ENCODE peak calls at places on chromosomes 12 and 14, in eight cellular contexts. Y is tibial nerve, E is HepG2, Z is suprapubic skin, B is esophagus muscularis mucosa, T is A549, U is SK-N-SH, L is upper lobe of left lung. Q is an unnamed sample.

GRCh38 chr14:101001311-101002069 is 98.0 kb upstream of the RTL1 start:
- DNase-seq in B (no peak), U (no peak), T (no peak), E (no peak), L (no peak), Z (peak; percentile 36), Y (no peak), Q (no peak)

GRCh38 chr12:86914716-86915115 is 658.5 kb upstream of the MGAT4C start:
- DNase-seq in E (peak; percentile 1), T (peak; percentile 4), L (no peak), B (no peak), U (peak; percentile 36), Y (no peak), Z (no peak), Q (no peak)

GRCh38 chr14:41607966-41608663 is 1.4 kb downstream of the LRFN5 start:
- DNase-seq in L (no peak), T (no peak), U (no peak), Y (no peak), B (no peak), Z (no peak), E (no peak), Q (no peak)

GRCh38 chr12:104304261-104305004 is 894 bp downstream of the EID3 start:
- DNase-seq in Y (no peak), L (no peak), B (no peak), T (no peak), E (no peak), U (no peak), Z (no peak), Q (no peak)

GRCh38 chr14:100780246-100780645 is 45.7 kb upstream of the MEG3 start:
- DNase-seq in B (no peak), L (no peak), T (no peak), Z (no peak), U (no peak), Y (no peak), E (no peak), Q (peak; percentile 5)

GRCh38 chr14:68444449-68445168 is 348.3 kb downstream of the ZFP36L1 start:
- DNase-seq in L (no peak), U (no peak), E (peak; percentile 20), Z (no peak), Y (no peak), B (no peak), T (no peak), Q (no peak)

GRCh38 chr12:70252832-70253231 is 9.6 kb downstream of the CNOT2 start:
- DNase-seq in E (no peak), B (no peak), U (no peak), L (no peak), Y (no peak), Z (no peak), T (no peak), Q (no peak)

GRCh38 chr14:58072288-58073071 is 79.5 kb downstream of the ARMH4 start:
- DNase-seq in T (peak; percentile 63), Y (peak; percentile 45), E (peak; percentile 56), U (peak; percentile 46), Z (no peak), L (no peak), B (no peak), Q (peak; percentile 52)

GRCh38 chr12:16863742-16864141 is 257.8 kb upstream of the LMO3 start:
- DNase-seq in L (no peak), Y (no peak), E (no peak), Z (no peak), T (no peak), U (no peak), B (no peak), Q (no peak)

GRCh38 chr12:56628671-56629458 is 1.3 kb downstream of the BAZ2A start:
- DNase-seq in Y (peak; percentile 81), E (peak; percentile 31), U (peak; percentile 72), Z (peak; percentile 82), L (peak; percentile 79), B (no peak), T (peak; percentile 51), Q (peak; percentile 68)

GRCh38 chr14:69398818-69399210 is 322 bp downstream of the SLC39A9 start:
- DNase-seq in B (no peak), T (no peak), E (no peak), Z (no peak), U (no peak), L (no peak), Y (peak; percentile 6), Q (no peak)

GRCh38 chr14:73764406-73764805 is 50.2 kb upstream of the PNMA1 start:
- DNase-seq in Y (no peak), U (no peak), L (no peak), E (no peak), B (no peak), Z (no peak), T (no peak), Q (peak; percentile 75)

GRCh38 chr12:58502236-58502635 is 418.1 kb downstream of the LRIG3 start:
- DNase-seq in E (no peak), L (no peak), U (no peak), B (no peak), T (no peak), Y (no peak), Z (no peak), Q (no peak)

GRCh38 chr12:95509300-95509699 is 35.3 kb downstream of the METAP2 start:
- DNase-seq in B (no peak), Z (no peak), Y (no peak), U (no peak), T (no peak), E (no peak), L (no peak), Q (no peak)

GRCh38 chr14:91897121-91897701 is 29.9 kb upstream of the TC2N start:
- DNase-seq in L (peak; percentile 87), Y (peak; percentile 50), Z (no peak), B (no peak), T (no peak), U (no peak), E (no peak), Q (no peak)

GRCh38 chr14:24250354-24250753 is 7.9 kb upstream of the TINF2 start:
- DNase-seq in B (no peak), E (no peak), U (no peak), Z (no peak), Y (no peak), L (no peak), T (no peak), Q (no peak)

GRCh38 chr12:4278582-4278939 is 5.0 kb downstream of the CCND2 start:
- DNase-seq in Z (no peak), U (no peak), Y (peak; percentile 68), L (peak; percentile 93), B (peak; percentile 92), T (no peak), E (no peak), Q (no peak)

GRCh38 chr14:92568621-92569479 is 55.3 kb downstream of the RIN3 start:
- DNase-seq in T (no peak), L (no peak), E (no peak), B (no peak), Z (no peak), Y (no peak), U (peak; percentile 32), Q (no peak)

GRCh38 chr12:22627351-22627750 is 2.4 kb downstream of the ETNK1 start:
- DNase-seq in Z (no peak), L (no peak), Y (no peak), T (no peak), E (no peak), U (no peak), B (no peak), Q (no peak)
- TF ChIP-seq EP300 in Z (no peak), L (no peak), Y (no peak), T (no peak), E (no peak), U (no peak), B (no peak), Q (no peak)

GRCh38 chr12:27781680-27782079 is 1.6 kb upstream of the MANSC4 start:
- DNase-seq in B (no peak), E (no peak), Y (no peak), Z (no peak), T (no peak), U (no peak), L (no peak), Q (no peak)

GRCh38 chr12:27790179-27790578 is 10.1 kb upstream of the MANSC4 start:
- DNase-seq in Y (no peak), Z (no peak), B (no peak), L (no peak), E (no peak), U (no peak), T (no peak), Q (no peak)

GRCh38 chr12:27787559-27787958 is 7.5 kb upstream of the MANSC4 start:
- DNase-seq in T (no peak), L (no peak), Y (no peak), E (no peak), U (no peak), Z (no peak), B (no peak), Q (no peak)

GRCh38 chr12:27782481-27782880 is 2.4 kb upstream of the MANSC4 start:
- DNase-seq in L (no peak), T (no peak), B (no peak), E (no peak), Z (no peak), U (no peak), Y (no peak), Q (no peak)

DNA sequence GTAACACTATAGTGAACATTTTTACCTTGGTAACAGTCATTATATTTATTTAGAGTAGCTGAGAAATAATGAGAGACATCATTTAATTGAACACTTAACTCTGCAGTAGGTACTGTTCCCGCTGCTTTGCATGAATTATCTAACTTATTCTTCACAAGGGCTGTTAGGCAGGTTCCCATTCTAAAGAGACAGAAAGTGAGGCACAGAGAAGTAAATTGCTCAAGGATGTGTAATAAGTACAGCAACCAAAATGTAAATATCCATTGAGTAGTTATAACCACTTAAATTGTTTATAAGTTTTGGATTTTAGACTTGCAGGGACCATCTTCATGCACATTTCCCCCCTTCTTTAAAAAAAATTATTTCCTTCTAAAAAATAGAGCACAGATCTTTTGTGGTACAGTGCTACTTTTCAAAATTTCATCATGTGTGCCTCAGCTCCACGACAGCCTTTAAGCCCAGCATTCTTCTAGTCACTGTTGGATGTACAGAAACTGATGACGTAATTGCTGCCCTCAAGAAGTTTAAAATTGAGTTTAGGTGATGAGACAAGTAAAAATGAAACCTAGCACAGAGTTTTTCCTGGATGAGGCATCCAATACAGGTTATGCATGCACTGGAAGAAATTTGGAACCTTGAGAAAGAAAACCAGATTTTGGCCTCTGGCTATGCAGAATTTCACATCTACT is 6.0 kb upstream of the MANSC4 start:
- DNase-seq in T (no peak), L (no peak), U (no peak), E (no peak), Z (no peak), Y (no peak), B (no peak), Q (no peak)
- TF ChIP-seq EP300 in T (no peak), L (no peak), U (no peak), E (no peak), Z (no peak), Y (no peak), B (no peak), Q (no peak)

GRCh38 chr14:99590746-99591555 is 13.1 kb downstream of the CCDC85C start:
- DNase-seq in B (no peak), E (no peak), T (no peak), Y (no peak), Z (no peak), L (no peak), U (peak; percentile 88), Q (no peak)
- TF ChIP-seq EP300 in B (no peak), E (no peak), T (no peak), Y (no peak), Z (no peak), L (no peak), U (no peak), Q (no peak)

GRCh38 chr12:229441-230191 is 15.7 kb upstream of the SLC6A12 start:
- DNase-seq in B (no peak), Z (no peak), L (no peak), T (no peak), E (no peak), Y (no peak), U (no peak), Q (no peak)
- TF ChIP-seq EP300 in B (no peak), Z (no peak), L (no peak), T (no peak), E (no peak), Y (no peak), U (no peak), Q (no peak)

GRCh38 chr14:99322731-99323599 is 51.0 kb upstream of the BCL11B start:
- DNase-seq in T (no peak), L (no peak), E (no peak), Z (peak; percentile 47), U (no peak), Y (peak; percentile 3), B (peak; percentile 64), Q (no peak)
- TF ChIP-seq EP300 in T (no peak), L (no peak), E (no peak), Z (no peak), U (no peak), Y (no peak), B (no peak), Q (no peak)

Q was measured in ovary.